ENCODE peak calls at places on chromosomes 6 and 20, in four cellular contexts. One of them, this sample, is unnamed. For H3K9me3, the result is how much of the 10 kb centered on the place peaks cover.

GRCh38 chr6:21000391-21000801 is 466.1 kb downstream of the CDKAL1 start:
- DNase-seq in HCT116: peak
- DNase-seq in HepG2: no peak
- DNase-seq in K562: no peak
- DNase-seq in this sample: no peak

GRCh38 chr6:5905431-5906339 is 101.0 kb downstream of the NRN1 start:
- DNase-seq in HCT116: no peak
- DNase-seq in HepG2: no peak
- DNase-seq in K562: no peak
- DNase-seq in this sample: no peak

GRCh38 chr6:122122202-122122601 is 277.2 kb upstream of the HSF2 start:
- DNase-seq in HCT116: no peak
- DNase-seq in HepG2: no peak
- DNase-seq in K562: no peak
- DNase-seq in this sample: no peak

GRCh38 chr20:22339946-22340345 is 244.4 kb downstream of the FOXA2 start:
- DNase-seq in HCT116: no peak
- DNase-seq in HepG2: no peak
- DNase-seq in K562: no peak
- DNase-seq in this sample: no peak

GRCh38 chr20:14622796-14623195 is 285.4 kb upstream of the FLRT3 start:
- DNase-seq in HCT116: peak
- DNase-seq in HepG2: peak
- DNase-seq in K562: no peak
- DNase-seq in this sample: no peak

GRCh38 chr20:31260326-31260932 is 3.0 kb downstream of the DEFB115 start:
- DNase-seq in HCT116: peak
- DNase-seq in HepG2: peak
- DNase-seq in K562: peak
- DNase-seq in this sample: peak

GRCh38 chr6:143215363-143215762 is 154.7 kb downstream of the AIG1 start:
- DNase-seq in HCT116: no peak
- DNase-seq in HepG2: no peak
- DNase-seq in K562: no peak
- DNase-seq in this sample: no peak

GRCh38 chr6:11412011-11412424 is 125.5 kb upstream of the TMEM170B start:
- DNase-seq in HCT116: no peak
- DNase-seq in HepG2: no peak
- DNase-seq in K562: no peak
- DNase-seq in this sample: no peak

GRCh38 chr6:151475653-151476523 is 17.9 kb upstream of the CCDC170 start:
- DNase-seq in HCT116: peak
- DNase-seq in HepG2: peak
- DNase-seq in K562: peak
- DNase-seq in this sample: peak

GRCh38 chr6:26394289-26394688 is 7.8 kb upstream of the BTN3A1 start:
- DNase-seq in HCT116: peak
- DNase-seq in HepG2: peak
- DNase-seq in K562: no peak
- DNase-seq in this sample: no peak

GRCh38 chr6:158843751-158844683 is 24.8 kb upstream of the EZR start:
- DNase-seq in HCT116: no peak
- DNase-seq in HepG2: peak
- DNase-seq in K562: peak
- DNase-seq in this sample: no peak

GRCh38 chr20:41094656-41095055 is 42.7 kb upstream of the PLCG1 start:
- DNase-seq in HCT116: no peak
- DNase-seq in HepG2: no peak
- DNase-seq in K562: no peak
- DNase-seq in this sample: no peak

GRCh38 chr6:24274441-24275083 is 83.3 kb downstream of the DCDC2 start:
- DNase-seq in HCT116: no peak
- DNase-seq in HepG2: no peak
- DNase-seq in K562: peak
- DNase-seq in this sample: no peak

GRCh38 chr20:50645253-50646068 is 45.9 kb downstream of the RIPOR3 start:
- DNase-seq in HCT116: peak
- DNase-seq in HepG2: peak
- DNase-seq in K562: no peak
- DNase-seq in this sample: peak

GRCh38 chr6:167669870-167670802 is 156.6 kb upstream of the AFDN start:
- DNase-seq in HCT116: no peak
- DNase-seq in HepG2: no peak
- DNase-seq in K562: no peak
- DNase-seq in this sample: no peak

GRCh38 chr6:36414481-36414880 is 27.0 kb upstream of the ETV7 start:
- DNase-seq in HCT116: no peak
- DNase-seq in HepG2: no peak
- DNase-seq in K562: no peak
- DNase-seq in this sample: no peak

GRCh38 chr6:36423101-36423824 is 19.4 kb downstream of the PXT1 start:
- DNase-seq in HCT116: peak
- DNase-seq in HepG2: peak
- DNase-seq in K562: peak
- DNase-seq in this sample: peak

GRCh38 chr6:36418558-36418957 is 24.1 kb downstream of the PXT1 start:
- DNase-seq in HCT116: no peak
- DNase-seq in HepG2: no peak
- DNase-seq in K562: no peak
- DNase-seq in this sample: no peak

GRCh38 chr6:36422714-36423100 is 19.9 kb downstream of the PXT1 start:
- DNase-seq in HCT116: no peak
- DNase-seq in HepG2: no peak
- DNase-seq in K562: no peak
- DNase-seq in this sample: no peak

DNA sequence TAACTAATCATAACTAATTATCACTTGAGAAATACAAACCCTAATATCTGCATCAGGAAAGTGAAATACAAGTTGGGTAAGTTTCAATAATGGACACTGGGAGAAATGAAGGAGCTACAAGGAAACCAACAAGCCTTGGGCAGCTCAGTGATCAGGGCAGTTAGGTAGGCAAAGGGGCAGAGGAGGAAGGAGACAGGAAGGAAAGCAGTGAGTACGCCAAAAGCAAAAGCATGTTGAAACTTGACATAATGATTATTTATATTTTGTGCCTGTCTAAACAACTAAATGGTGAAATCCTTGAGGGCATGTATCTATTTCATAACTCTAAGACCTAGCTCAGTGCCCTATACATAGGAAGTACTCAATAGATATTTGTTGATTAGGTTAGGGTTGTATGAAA is 23.4 kb downstream of the PXT1 start:
- DNase-seq in HCT116: no peak
- DNase-seq in HepG2: no peak
- DNase-seq in K562: no peak
- DNase-seq in this sample: no peak
- TF ChIP-seq POLR2AphosphoS5 in HCT116: no peak
- TF ChIP-seq POLR2AphosphoS5 in HepG2: no peak
- TF ChIP-seq POLR2AphosphoS5 in K562: no peak
- TF ChIP-seq POLR2AphosphoS5 in this sample: no peak

GRCh38 chr6:168715643-168716481 is 274.9 kb downstream of the SMOC2 start:
- DNase-seq in HCT116: no peak
- DNase-seq in HepG2: no peak
- DNase-seq in K562: no peak
- DNase-seq in this sample: no peak

GRCh38 chr6:168717491-168717890 is 276.5 kb downstream of the SMOC2 start:
- DNase-seq in HCT116: no peak
- DNase-seq in HepG2: no peak
- DNase-seq in K562: no peak
- DNase-seq in this sample: no peak

GRCh38 chr6:168718821-168719475 is 278.0 kb downstream of the SMOC2 start:
- DNase-seq in HCT116: no peak
- DNase-seq in HepG2: no peak
- DNase-seq in K562: no peak
- DNase-seq in this sample: no peak

GRCh38 chr6:168714547-168715260 is 273.7 kb downstream of the SMOC2 start:
- DNase-seq in HCT116: no peak
- DNase-seq in HepG2: no peak
- DNase-seq in K562: no peak
- DNase-seq in this sample: no peak

DNA sequence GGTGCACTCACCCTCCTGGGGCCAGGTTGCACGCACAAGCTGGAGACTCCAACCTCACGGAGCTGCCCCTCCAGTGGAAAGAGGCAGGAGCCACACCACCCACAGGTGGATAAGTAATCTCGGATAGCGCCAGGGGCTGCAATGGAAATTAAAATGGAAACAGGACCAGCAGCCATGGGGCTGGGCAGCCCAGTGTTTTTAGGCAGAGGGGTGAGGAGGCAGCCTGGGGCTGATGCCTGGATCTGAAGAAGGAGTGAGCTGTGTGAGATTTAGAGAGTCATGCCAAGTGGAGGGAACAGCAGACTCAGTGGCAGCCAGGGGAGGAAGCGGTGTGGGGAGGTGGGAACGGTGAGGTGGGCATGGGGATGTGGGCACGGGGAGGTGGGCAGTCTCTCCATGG is 275.6 kb downstream of the SMOC2 start:
- DNase-seq in HCT116: no peak
- DNase-seq in HepG2: no peak
- DNase-seq in K562: no peak
- DNase-seq in this sample: no peak
- H3K9me3 ChIP-seq in HCT116: under half
- H3K9me3 ChIP-seq in HepG2: under half
- H3K9me3 ChIP-seq in K562: under half
- H3K9me3 ChIP-seq in this sample: under half

GRCh38 chr6:106161893-106162292 is 75.8 kb downstream of the PRDM1 start:
- DNase-seq in HCT116: no peak
- DNase-seq in HepG2: no peak
- DNase-seq in K562: no peak
- DNase-seq in this sample: no peak

GRCh38 chr6:106161475-106161874 is 75.3 kb downstream of the PRDM1 start:
- DNase-seq in HCT116: no peak
- DNase-seq in HepG2: no peak
- DNase-seq in K562: no peak
- DNase-seq in this sample: no peak

GRCh38 chr6:106162926-106163325 is 76.8 kb downstream of the PRDM1 start:
- DNase-seq in HCT116: no peak
- DNase-seq in HepG2: no peak
- DNase-seq in K562: no peak
- DNase-seq in this sample: no peak

GRCh38 chr6:106163966-106164877 is 78.1 kb downstream of the PRDM1 start:
- DNase-seq in HCT116: no peak
- DNase-seq in HepG2: no peak
- DNase-seq in K562: no peak
- DNase-seq in this sample: no peak

GRCh38 chr6:106163446-106163965 is 77.4 kb downstream of the PRDM1 start:
- DNase-seq in HCT116: no peak
- DNase-seq in HepG2: no peak
- DNase-seq in K562: no peak
- DNase-seq in this sample: no peak
- TF ChIP-seq TCF7L2 in HCT116: no peak
- TF ChIP-seq TCF7L2 in HepG2: no peak
- TF ChIP-seq TCF7L2 in K562: no peak
- TF ChIP-seq TCF7L2 in this sample: no peak

GRCh38 chr20:39909447-39909846 is 779.6 kb downstream of the MAFB start:
- DNase-seq in HCT116: no peak
- DNase-seq in HepG2: no peak
- DNase-seq in K562: no peak
- DNase-seq in this sample: no peak
- TF ChIP-seq POLR2AphosphoS5 in HCT116: no peak
- TF ChIP-seq POLR2AphosphoS5 in HepG2: no peak
- TF ChIP-seq POLR2AphosphoS5 in K562: no peak
- TF ChIP-seq POLR2AphosphoS5 in this sample: no peak

DNA sequence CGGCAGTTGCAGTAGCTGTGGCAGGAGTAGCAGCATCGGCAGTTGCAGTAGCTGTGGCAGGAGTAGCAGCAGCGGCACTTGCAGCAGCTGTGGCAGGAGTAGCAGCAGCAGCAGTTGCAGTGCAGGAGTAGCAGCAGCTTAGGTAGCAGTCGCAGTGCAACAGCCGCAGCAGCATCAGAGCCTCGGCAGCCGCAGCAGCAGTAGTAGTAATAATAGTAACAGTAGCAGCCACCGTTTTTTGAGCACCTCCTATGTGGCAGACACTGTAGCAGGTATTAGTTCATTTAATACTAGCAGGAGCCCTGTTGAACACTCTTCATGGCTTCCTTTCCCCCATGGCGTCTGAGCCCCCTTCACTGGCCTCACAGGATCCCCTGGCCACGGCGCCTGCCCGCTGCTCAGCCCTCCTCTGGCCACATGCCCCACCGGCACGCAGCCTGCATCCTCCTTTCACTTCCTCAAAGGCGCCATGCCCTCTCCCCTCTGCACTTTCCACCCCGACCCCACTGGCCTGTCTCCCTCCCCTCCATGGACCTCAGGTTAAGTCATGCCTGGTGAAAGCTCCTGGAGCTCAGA is 19.1 kb upstream of the IRF4 start:
- DNase-seq in HCT116: no peak
- DNase-seq in HepG2: no peak
- DNase-seq in K562: no peak
- DNase-seq in this sample: no peak
- H3K9me3 ChIP-seq in HCT116: under half
- H3K9me3 ChIP-seq in HepG2: under half
- H3K9me3 ChIP-seq in K562: under half
- H3K9me3 ChIP-seq in this sample: under half

GRCh38 chr6:107911711-107912110 is 46.3 kb downstream of the SEC63 start:
- DNase-seq in HCT116: no peak
- DNase-seq in HepG2: no peak
- DNase-seq in K562: no peak
- DNase-seq in this sample: no peak
- TF ChIP-seq TCF7L2 in HCT116: no peak
- TF ChIP-seq TCF7L2 in HepG2: no peak
- TF ChIP-seq TCF7L2 in K562: no peak
- TF ChIP-seq TCF7L2 in this sample: no peak

GRCh38 chr20:46715292-46715756 is 5.9 kb downstream of the SLC2A10 start:
- DNase-seq in HCT116: no peak
- DNase-seq in HepG2: no peak
- DNase-seq in K562: no peak
- DNase-seq in this sample: no peak
- TF ChIP-seq POLR2AphosphoS5 in HCT116: no peak
- TF ChIP-seq POLR2AphosphoS5 in HepG2: no peak
- TF ChIP-seq POLR2AphosphoS5 in K562: no peak
- TF ChIP-seq POLR2AphosphoS5 in this sample: no peak

DNA sequence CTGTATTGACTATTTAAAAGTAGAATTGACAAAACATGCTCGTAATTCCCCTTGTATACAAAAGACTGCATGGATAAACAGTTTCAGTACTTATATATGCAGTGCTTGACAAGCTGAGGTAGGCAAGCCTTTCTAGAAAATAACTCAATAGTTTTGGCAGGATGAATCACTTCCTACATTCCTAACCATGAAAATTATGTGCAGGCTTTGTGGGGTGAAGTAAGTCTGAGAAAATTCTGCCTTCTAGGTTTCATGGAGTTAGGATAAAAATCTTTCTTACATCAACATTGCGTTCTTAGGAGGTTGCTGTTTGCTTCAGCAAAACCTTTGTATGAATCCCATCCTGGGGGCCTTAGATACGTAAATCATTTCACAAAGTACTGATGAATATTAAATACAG is 801.4 kb upstream of the EYS start:
- DNase-seq in HCT116: no peak
- DNase-seq in HepG2: no peak
- DNase-seq in K562: no peak
- DNase-seq in this sample: no peak
- H3K9me3 ChIP-seq in HCT116: under half
- H3K9me3 ChIP-seq in HepG2: under half
- H3K9me3 ChIP-seq in K562: under half
- H3K9me3 ChIP-seq in this sample: under half

This sample was measured in Panc1.